ENCODE peak calls at places on chromosomes 1 and 21, in four cellular contexts. E, F, H and U are unnamed samples.

GRCh38 chr1:229452956-229453801 is 19.3 kb upstream of the ACTA1 start:
- DNase-seq in H (no peak), F (peak; percentile 44), E (peak; percentile 14), U (no peak)

GRCh38 chr1:236575523-236575922 is 28.8 kb downstream of the HEATR1 start:
- DNase-seq in F (no peak), E (no peak), H (no peak), U (no peak)

GRCh38 chr1:115411388-115412063 is 73.5 kb upstream of the NGF start:
- DNase-seq in H (peak; percentile 63), E (peak; percentile 82), F (peak; percentile 87), U (peak; percentile 45)

GRCh38 chr1:23801338-23801748 is 789 bp upstream of the GALE start:
- DNase-seq in H (no peak), E (no peak), F (no peak), U (no peak)

GRCh38 chr1:98112631-98113030 is 191.8 kb upstream of the DPYD start:
- DNase-seq in F (peak; percentile 50), H (no peak), E (peak; percentile 58), U (no peak)

GRCh38 chr1:228084325-228084724 is 1.8 kb downstream of the ARF1 start:
- DNase-seq in E (peak; percentile 71), H (no peak), F (peak; percentile 82), U (peak; percentile 66)

GRCh38 chr1:94418664-94419655 is 771 bp downstream of the ABCD3 start:
- DNase-seq in E (peak; percentile 79), H (no peak), F (peak; percentile 70), U (peak; percentile 32)

GRCh38 chr21:42405064-42406059 is 1.7 kb downstream of the UBASH3A start:
- DNase-seq in F (no peak), H (no peak), E (no peak), U (no peak)

GRCh38 chr1:25020851-25021585 is 90.9 kb upstream of the RUNX3 start:
- DNase-seq in F (no peak), H (no peak), E (no peak), U (no peak)

GRCh38 chr1:46804926-46805325 is 6.1 kb downstream of the CYP4B1 start:
- DNase-seq in F (no peak), E (no peak), H (no peak), U (no peak)

GRCh38 chr1:17527036-17527914 is 12.2 kb upstream of the ARHGEF10L start:
- DNase-seq in F (peak; percentile 60), E (peak; percentile 39), H (peak; percentile 24), U (no peak)

GRCh38 chr1:115330480-115331013 is 7.5 kb downstream of the NGF start:
- DNase-seq in H (peak; percentile 91), E (peak; percentile 69), F (peak; percentile 98), U (peak; percentile 86)

GRCh38 chr1:19661721-19662228 is 2.9 kb upstream of the HTR6 start:
- DNase-seq in F (peak; percentile 54), H (no peak), E (peak; percentile 52), U (peak; percentile 34)

GRCh38 chr21:38805282-38806152 is at the start of gene ETS2:
- DNase-seq in F (peak; percentile 94), E (peak; percentile 91), H (peak; percentile 79), U (peak; percentile 73)

GRCh38 chr1:85460555-85461088 is 4.3 kb downstream of the DDAH1 start:
- DNase-seq in F (no peak), H (no peak), E (no peak), U (no peak)

GRCh38 chr21:46080171-46081021 is 17.5 kb upstream of the COL6A2 start:
- DNase-seq in H (no peak), E (peak; percentile 92), F (peak; percentile 44), U (no peak)

GRCh38 chr1:234765672-234766071 is 155.7 kb upstream of the IRF2BP2 start:
- DNase-seq in E (no peak), F (no peak), H (no peak), U (no peak)

GRCh38 chr1:83928396-83928795 is 70.5 kb downstream of the TTLL7 start:
- DNase-seq in H (no peak), E (no peak), F (no peak), U (no peak)

GRCh38 chr1:209755926-209756607 is at the start of gene TRAF3IP3:
- DNase-seq in F (no peak), H (no peak), E (no peak), U (no peak)

GRCh38 chr1:179742717-179743678 is at the start of gene FAM163A:
- DNase-seq in H (no peak), E (no peak), F (no peak), U (no peak)

GRCh38 chr1:201655243-201655642 is 116.3 kb downstream of the NAV1 start:
- DNase-seq in F (peak; percentile 95), E (peak; percentile 98), H (peak; percentile 89), U (no peak)

GRCh38 chr1:75615664-75616435 is 4.9 kb upstream of the SLC44A5 start:
- DNase-seq in F (peak; percentile 45), H (no peak), E (peak; percentile 8), U (no peak)

GRCh38 chr1:84208935-84209334 is 64.9 kb downstream of the PRKACB start:
- DNase-seq in E (no peak), H (no peak), F (no peak), U (no peak)

GRCh38 chr21:42312626-42313104 is 2.5 kb downstream of the TFF3 start:
- DNase-seq in F (no peak), E (no peak), H (no peak), U (no peak)

GRCh38 chr1:13813398-13814012 is 113.5 kb downstream of the PRDM2 start:
- DNase-seq in F (peak; percentile 39), E (no peak), H (no peak), U (no peak)

GRCh38 chr21:35674272-35674671 is 386.1 kb downstream of the SETD4 start:
- DNase-seq in H (no peak), E (no peak), F (no peak), U (no peak)

GRCh38 chr1:29482064-29482463 is 245.7 kb downstream of the PTPRU start:
- DNase-seq in E (no peak), H (no peak), F (no peak), U (no peak)

GRCh38 chr21:37119421-37120218 is 46.6 kb downstream of the TTC3 start:
- DNase-seq in F (no peak), E (no peak), H (no peak), U (no peak)

GRCh38 chr1:25343872-25344271 is 5.7 kb downstream of the TMEM50A start:
- DNase-seq in F (peak; percentile 96), H (peak; percentile 82), E (peak; percentile 93), U (peak; percentile 80)

GRCh38 chr1:61132176-61133047 is 50.1 kb downstream of the NFIA start:
- DNase-seq in F (peak; percentile 35), E (no peak), H (no peak), U (peak; percentile 44)

GRCh38 chr1:229224308-229224707 is 46.6 kb upstream of the RAB4A start:
- DNase-seq in H (no peak), E (no peak), F (peak; percentile 22), U (no peak)

GRCh38 chr1:224615861-224616760 is at the start of gene CNIH3:
- DNase-seq in F (peak; percentile 44), H (no peak), E (peak; percentile 86), U (no peak)

GRCh38 chr1:182709855-182710254 is 25.5 kb upstream of the RGS8 start:
- DNase-seq in F (no peak), H (no peak), E (no peak), U (no peak)

GRCh38 chr1:40746344-40747090 is 37.1 kb upstream of the KCNQ4 start:
- DNase-seq in F (no peak), E (no peak), H (no peak), U (no peak)

GRCh38 chr1:19124273-19124672 is 85.8 kb downstream of the UBR4 start:
- DNase-seq in E (no peak), F (no peak), H (no peak), U (no peak)

GRCh38 chr1:111568160-111568559 is 51.4 kb upstream of the RAP1A start:
- DNase-seq in F (no peak), E (no peak), H (no peak), U (no peak)

GRCh38 chr1:25540750-25541350 is 2.6 kb upstream of the LDLRAP1 start:
- DNase-seq in E (no peak), F (no peak), H (no peak), U (no peak)